ENCODE peak calls at places on chromosomes 12 and 14, in five cellular contexts. N, G, Y, F and E are unnamed samples.

GRCh38 chr12:62934799-62935674 is at the start of gene PPM1H:
- DNase-seq in N (no peak), G (peak), Y (peak), F (peak), E (peak)

GRCh38 chr12:10213168-10214130 is 772 bp downstream of the GABARAPL1 start:
- DNase-seq in N (peak), G (no peak), Y (peak), F (peak), E (peak)

GRCh38 chr12:3896851-3897351 is 23.7 kb upstream of the PARP11 start:
- DNase-seq in N (no peak), G (no peak), Y (no peak), F (no peak), E (no peak)

GRCh38 chr12:127537070-127537469 is 729.9 kb upstream of the TMEM132C start:
- DNase-seq in N (no peak), G (no peak), Y (no peak), F (no peak), E (no peak)

GRCh38 chr12:127374447-127374846 is 892.5 kb upstream of the TMEM132C start:
- DNase-seq in N (no peak), G (no peak), Y (no peak), F (no peak), E (no peak)

GRCh38 chr12:17778242-17778641 is 311.8 kb downstream of the RERGL start:
- DNase-seq in N (no peak), G (no peak), Y (no peak), F (no peak), E (no peak)

GRCh38 chr12:1838223-1838993 is 18.0 kb downstream of the LRTM2 start:
- DNase-seq in N (no peak), G (no peak), Y (no peak), F (no peak), E (peak)

GRCh38 chr14:54567224-54567633 is 301 bp downstream of the SAMD4A start:
- DNase-seq in N (no peak), G (no peak), Y (peak), F (no peak), E (no peak)

GRCh38 chr12:128077211-128077916 is 189.6 kb upstream of the TMEM132C start:
- DNase-seq in N (no peak), G (no peak), Y (no peak), F (no peak), E (no peak)

GRCh38 chr14:94685166-94685581 is 73.0 kb downstream of the SERPINA3 start:
- DNase-seq in N (no peak), G (peak), Y (no peak), F (no peak), E (peak)

GRCh38 chr12:132429122-132429931 is 60.6 kb upstream of the FBRSL1 start:
- DNase-seq in N (no peak), G (no peak), Y (no peak), F (no peak), E (no peak)

GRCh38 chr14:81001447-81001846 is 46.0 kb downstream of the TSHR start:
- DNase-seq in N (no peak), G (no peak), Y (no peak), F (no peak), E (no peak)

GRCh38 chr12:79737875-79738718 is 47.3 kb upstream of the PAWR start:
- DNase-seq in N (peak), G (peak), Y (peak), F (peak), E (no peak)

GRCh38 chr12:27517532-27517931 is 6.5 kb upstream of the PPFIBP1 start:
- DNase-seq in N (no peak), G (no peak), Y (no peak), F (no peak), E (no peak)

GRCh38 chr14:79279645-79280399 is 931.5 kb downstream of the DIO2 start:
- DNase-seq in N (no peak), G (no peak), Y (peak), F (no peak), E (no peak)

GRCh38 chr14:33567003-33567735 is 383.7 kb downstream of the EGLN3 start:
- DNase-seq in N (no peak), G (peak), Y (no peak), F (no peak), E (no peak)

GRCh38 chr14:32009636-32010560 is 67.2 kb upstream of the ARHGAP5 start:
- DNase-seq in N (no peak), G (no peak), Y (no peak), F (no peak), E (no peak)

GRCh38 chr12:70920891-70921290 is 353 bp upstream of the PTPRR start:
- DNase-seq in N (no peak), G (no peak), Y (no peak), F (no peak), E (no peak)

GRCh38 chr14:55446833-55447232 is 6.4 kb upstream of the TBPL2 start:
- DNase-seq in N (no peak), G (no peak), Y (no peak), F (no peak), E (no peak)

GRCh38 chr12:104589215-104589614 is 132.5 kb downstream of the CHST11 start:
- DNase-seq in N (no peak), G (peak), Y (no peak), F (no peak), E (no peak)

GRCh38 chr12:127964717-127965116 is 302.3 kb upstream of the TMEM132C start:
- DNase-seq in N (no peak), G (peak), Y (no peak), F (no peak), E (no peak)

GRCh38 chr12:129614221-129614885 is 289.5 kb downstream of the TMEM132D start:
- DNase-seq in N (no peak), G (no peak), Y (no peak), F (no peak), E (no peak)